ENCODE peak calls at places on chromosomes 6 and 20, in seven cellular contexts. Q is aorta, V is GM23248, M is GM23338, E is pancreas, J is fibroblast of lung, F is suprapubic skin. U is an unnamed sample.

GRCh38 chr6:66265737-66266136 is 558.7 kb upstream of the EYS start:
- DNase-seq in Q (no peak), M (no peak), V (no peak), J (no peak), E (no peak), F (no peak), U (no peak)

GRCh38 chr20:11204926-11205768 is 531.3 kb upstream of the JAG1 start:
- DNase-seq in V (peak; percentile 75), F (no peak), J (peak; percentile 48), Q (no peak), M (peak; percentile 88), E (peak; percentile 45), U (peak; percentile 82)

GRCh38 chr20:63522981-63523611 is 2.5 kb downstream of the PPDPF start:
- DNase-seq in V (no peak), J (no peak), E (peak; percentile 55), M (no peak), Q (peak; percentile 74), F (peak; percentile 78), U (no peak)

GRCh38 chr20:25016471-25016870 is 23.9 kb upstream of the APMAP start:
- DNase-seq in Q (peak; percentile 57), F (peak; percentile 57), M (no peak), V (no peak), E (peak; percentile 30), J (no peak), U (no peak)

GRCh38 chr20:15224199-15224598 is 886.8 kb upstream of the FLRT3 start:
- DNase-seq in V (no peak), F (no peak), J (no peak), M (no peak), E (no peak), Q (no peak), U (no peak)

GRCh38 chr6:30101939-30102700 is 10.8 kb downstream of the TRIM31 start:
- DNase-seq in M (peak; percentile 96), Q (peak; percentile 97), J (peak; percentile 74), F (peak; percentile 93), E (peak; percentile 95), V (peak; percentile 97), U (peak; percentile 93)

GRCh38 chr6:90940812-90941481 is 354.1 kb upstream of the MAP3K7 start:
- DNase-seq in F (no peak), J (peak; percentile 61), E (no peak), M (peak; percentile 76), Q (no peak), V (peak; percentile 52), U (peak; percentile 73)

GRCh38 chr6:3750324-3751018 is 1.0 kb downstream of the PXDC1 start:
- DNase-seq in M (peak; percentile 69), E (peak; percentile 81), Q (peak; percentile 94), V (peak; percentile 91), F (peak; percentile 96), J (peak; percentile 74), U (peak; percentile 60)

GRCh38 chr6:33277663-33278391 is 904 bp downstream of the B3GALT4 start:
- DNase-seq in V (peak; percentile 19), M (peak; percentile 46), Q (no peak), E (peak; percentile 32), J (peak; percentile 11), F (no peak), U (no peak)

GRCh38 chr6:5481024-5481423 is 219.7 kb downstream of the FARS2 start:
- DNase-seq in J (no peak), M (no peak), Q (no peak), F (no peak), E (no peak), V (no peak), U (no peak)

GRCh38 chr6:35042041-35042440 is 99.1 kb downstream of the TCP11 start:
- DNase-seq in V (no peak), F (no peak), M (no peak), Q (no peak), E (no peak), J (no peak), U (no peak)

GRCh38 chr6:35043381-35043780 is 97.8 kb downstream of the TCP11 start:
- DNase-seq in F (no peak), E (no peak), J (no peak), V (no peak), Q (no peak), M (no peak), U (no peak)

GRCh38 chr6:35041086-35041855 is 99.9 kb downstream of the TCP11 start:
- DNase-seq in F (no peak), M (no peak), V (no peak), Q (no peak), J (no peak), E (no peak), U (no peak)

GRCh38 chr6:35044145-35044745 is 96.9 kb downstream of the TCP11 start:
- DNase-seq in V (peak; percentile 57), F (no peak), M (peak; percentile 36), E (peak; percentile 29), J (peak; percentile 36), Q (no peak), U (peak; percentile 22)

DNA sequence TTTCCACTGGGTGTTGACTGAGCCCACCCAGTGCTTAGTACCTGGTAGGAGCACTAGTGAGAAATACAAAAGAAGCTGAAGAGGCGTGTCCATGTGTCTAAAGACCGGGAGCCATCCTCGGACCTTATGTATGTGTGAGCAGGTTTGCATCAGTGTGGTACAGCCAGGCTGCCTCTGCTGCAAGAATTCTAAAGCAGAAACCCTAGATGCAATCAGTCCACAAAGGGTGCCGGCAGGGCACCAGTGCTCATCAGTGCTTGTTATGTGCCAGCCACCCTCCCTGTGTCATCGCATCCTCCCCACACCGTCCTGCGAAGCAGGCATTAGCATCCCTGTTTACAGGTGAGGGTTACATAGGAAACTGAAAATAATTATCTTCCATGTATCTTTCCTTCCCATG is 98.7 kb downstream of the TCP11 start:
- DNase-seq in F (no peak), E (no peak), M (no peak), V (no peak), Q (no peak), J (no peak), U (no peak)
- H3K4me1 ChIP-seq in F (peaks cover 67% of the 10 kb centered on the region), E (peaks cover 29% of the 10 kb centered on the region), M (peaks cover 75% of the 10 kb centered on the region), V (peaks cover 33% of the 10 kb centered on the region), Q (peaks cover 4% of the 10 kb centered on the region), J (peaks cover 2% of the 10 kb centered on the region), U (peaks cover 2% of the 10 kb centered on the region)

GRCh38 chr6:158036261-158036660 is 54.6 kb downstream of the SYNJ2 start:
- DNase-seq in E (no peak), V (no peak), F (no peak), Q (no peak), J (no peak), M (no peak), U (no peak)
- H3K4me1 ChIP-seq in E (peaks cover 36% of the 10 kb centered on the region), V (peaks cover 37% of the 10 kb centered on the region), F (peaks cover 43% of the 10 kb centered on the region), Q (peaks cover 6% of the 10 kb centered on the region), J (peaks cover 43% of the 10 kb centered on the region), M (no peaks in the 10 kb centered on the region), U (no peaks in the 10 kb centered on the region)

GRCh38 chr6:168428863-168429262 is 12.1 kb upstream of the SMOC2 start:
- DNase-seq in V (no peak), Q (no peak), E (no peak), M (no peak), J (no peak), F (no peak), U (no peak)

GRCh38 chr6:168432196-168432595 is 8.8 kb upstream of the SMOC2 start:
- DNase-seq in F (no peak), E (no peak), Q (no peak), J (no peak), M (no peak), V (no peak), U (no peak)

GRCh38 chr6:168437751-168438150 is 3.2 kb upstream of the SMOC2 start:
- DNase-seq in J (no peak), M (no peak), V (no peak), Q (no peak), F (no peak), E (no peak), U (no peak)

GRCh38 chr6:168428052-168428829 is 12.7 kb upstream of the SMOC2 start:
- DNase-seq in F (no peak), J (no peak), Q (no peak), E (no peak), V (no peak), M (no peak), U (peak; percentile 25)

GRCh38 chr6:168433898-168434297 is 7.1 kb upstream of the SMOC2 start:
- DNase-seq in J (no peak), M (no peak), E (no peak), F (no peak), Q (no peak), V (no peak), U (no peak)
- H3K4me1 ChIP-seq in J (no peaks in the 10 kb centered on the region), M (peaks cover 12% of the 10 kb centered on the region), E (no peaks in the 10 kb centered on the region), F (no peaks in the 10 kb centered on the region), Q (no peaks in the 10 kb centered on the region), V (no peaks in the 10 kb centered on the region), U (no peaks in the 10 kb centered on the region)

GRCh38 chr6:73081955-73082354 is 143.3 kb downstream of the KHDC1L start:
- DNase-seq in Q (no peak), M (peak; percentile 60), V (no peak), J (no peak), E (no peak), F (no peak), U (no peak)

GRCh38 chr6:73078908-73079610 is 146.2 kb downstream of the KHDC1L start:
- DNase-seq in M (no peak), J (no peak), V (peak; percentile 53), F (no peak), E (no peak), Q (no peak), U (no peak)

GRCh38 chr6:73079611-73079955 is 145.7 kb downstream of the KHDC1L start:
- DNase-seq in E (no peak), M (no peak), F (no peak), V (peak; percentile 68), J (peak; percentile 90), Q (no peak), U (no peak)

GRCh38 chr6:73078333-73078732 is 147.0 kb downstream of the KHDC1L start:
- DNase-seq in Q (no peak), M (no peak), J (no peak), F (no peak), V (no peak), E (no peak), U (no peak)

GRCh38 chr6:73079978-73080377 is 145.3 kb downstream of the KHDC1L start:
- DNase-seq in E (no peak), Q (no peak), F (no peak), V (peak; percentile 58), M (no peak), J (peak; percentile 63), U (no peak)
- H3K4me1 ChIP-seq in E (no peaks in the 10 kb centered on the region), Q (no peaks in the 10 kb centered on the region), F (no peaks in the 10 kb centered on the region), V (peaks cover 26% of the 10 kb centered on the region), M (peaks cover 62% of the 10 kb centered on the region), J (peaks cover 11% of the 10 kb centered on the region), U (no peaks in the 10 kb centered on the region)

DNA sequence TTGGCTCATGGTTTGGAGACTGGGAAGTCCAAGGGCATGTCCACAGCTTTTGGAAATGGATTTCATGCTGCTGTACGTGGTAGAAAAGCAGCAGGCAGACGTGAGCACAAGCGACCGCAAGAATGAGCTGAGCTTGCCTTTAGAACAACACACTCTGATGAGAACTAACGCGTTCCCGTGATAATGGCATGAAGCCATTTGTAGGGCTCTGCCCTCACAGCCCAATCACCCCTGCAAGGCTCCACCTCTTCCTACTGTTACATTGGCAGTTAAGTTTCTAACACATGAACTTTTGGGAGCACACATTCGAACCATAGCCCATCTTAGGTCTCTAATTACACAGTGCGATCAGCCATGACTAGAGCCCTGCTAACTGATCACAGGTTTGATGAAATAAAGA is 107.5 kb upstream of the TMEM170B start:
- DNase-seq in J (peak; percentile 66), F (no peak), V (peak; percentile 57), M (no peak), E (no peak), Q (no peak), U (no peak)
- H3K4me1 ChIP-seq in J (peaks cover 26% of the 10 kb centered on the region), F (peaks cover 29% of the 10 kb centered on the region), V (peaks cover 66% of the 10 kb centered on the region), M (peaks cover 23% of the 10 kb centered on the region), E (peaks cover 17% of the 10 kb centered on the region), Q (peaks cover 5% of the 10 kb centered on the region), U (peaks cover 2% of the 10 kb centered on the region)

GRCh38 chr20:59154317-59155013 is 9.2 kb upstream of the ZNF831 start:
- DNase-seq in F (no peak), M (no peak), V (no peak), E (no peak), Q (no peak), J (no peak), U (no peak)
- H3K4me1 ChIP-seq in F (peaks cover 68% of the 10 kb centered on the region), M (peaks cover 5% of the 10 kb centered on the region), V (no peaks in the 10 kb centered on the region), E (no peaks in the 10 kb centered on the region), Q (no peaks in the 10 kb centered on the region), J (no peaks in the 10 kb centered on the region), U (no peaks in the 10 kb centered on the region)

U was measured in small intestine.